ENCODE peak calls at places on chromosome 2, in seven cellular contexts. P is NCI-H1436; A is endodermal cell; I is mammary epithelial cell; S is naive B cell; E is GM13976; M is stimulated activated CD4-positive, alpha-beta T cell treated with anti-CD3 and anti-CD28 coated beads, Interleukin-15, amount 100 ng/mL, for 24 hours. C is an unnamed sample.

GRCh38 chr2:178243961-178244360 is 49.6 kb downstream of the OSBPL6 start:
- DNase-seq in A (no peak), S (no peak), P (no peak), M (no peak), E (no peak), I (no peak), C (no peak)

GRCh38 chr2:36710858-36711520 is 14.5 kb downstream of the VIT start:
- DNase-seq in I (no peak), S (no peak), A (no peak), E (no peak), P (no peak), M (no peak), C (no peak)

GRCh38 chr2:197152451-197153228 is 157.9 kb downstream of the ANKRD44 start:
- DNase-seq in E (peak; percentile 40), P (no peak), A (peak; percentile 54), I (no peak), M (no peak), S (peak; percentile 85), C (peak; percentile 40)

GRCh38 chr2:150133623-150134022 is 353.8 kb downstream of the RND3 start:
- DNase-seq in S (no peak), E (peak; percentile 21), A (no peak), P (no peak), I (peak; percentile 98), M (peak; percentile 2), C (peak; percentile 31)

GRCh38 chr2:62055724-62056336 is 140.1 kb upstream of the B3GNT2 start:
- DNase-seq in P (no peak), S (no peak), E (no peak), M (no peak), I (peak; percentile 37), A (no peak), C (no peak)

GRCh38 chr2:160257015-160257741 is 57.1 kb upstream of the ITGB6 start:
- DNase-seq in M (no peak), P (no peak), I (no peak), E (no peak), S (no peak), A (no peak), C (no peak)

GRCh38 chr2:96832751-96833507 is 10.9 kb downstream of the ANKRD23 start:
- DNase-seq in P (peak; percentile 88), I (no peak), S (no peak), A (peak; percentile 93), M (no peak), E (no peak), C (no peak)

GRCh38 chr2:12177052-12177994 is 430.9 kb downstream of the LPIN1 start:
- DNase-seq in M (peak; percentile 32), P (no peak), I (peak; percentile 49), E (peak; percentile 35), A (no peak), S (peak; percentile 39), C (peak; percentile 55)

GRCh38 chr2:7363906-7364305 is 446.7 kb downstream of the RNF144A start:
- DNase-seq in S (no peak), A (no peak), I (no peak), M (no peak), E (no peak), P (no peak), C (no peak)

GRCh38 chr2:238083919-238084318 is 16.2 kb upstream of the ESPNL start:
- DNase-seq in A (no peak), P (no peak), E (no peak), S (no peak), M (no peak), I (no peak), C (no peak)

GRCh38 chr2:18339326-18339725 is 221.1 kb downstream of the RDH14 start:
- DNase-seq in A (no peak), E (no peak), P (no peak), S (no peak), I (no peak), M (no peak), C (no peak)

C was measured in GM13977.